ENCODE peak calls at places on chromosomes 4 and X, in eight cellular contexts. F is cerebellum, Q is C1 segment of cervical spinal cord, P is NCI-H1105, O is ecto neural progenitor cell, I is amniotic stem cell, G is NCI-H446 treated with DMSO at 0.1 percent for 48 hours, R is kidney tubule cell. H is an unnamed sample.

GRCh38 chr4:143559757-143560147 is 46.2 kb downstream of the SMARCA5 start:
- DNase-seq in P (no peak), Q (no peak), G (no peak), F (no peak), O (no peak), I (no peak), R (no peak), H (peak; percentile 35)

GRCh38 chr4:80286451-80286850 is 20.0 kb downstream of the FGF5 start:
- DNase-seq in Q (no peak), R (no peak), F (no peak), P (no peak), G (no peak), O (no peak), I (no peak), H (no peak)

GRCh38 chrX:24890677-24891076 is 125.1 kb downstream of the ARX start:
- DNase-seq in F (no peak), O (no peak), G (no peak), I (no peak), P (no peak), Q (no peak), R (peak; percentile 26), H (no peak)

GRCh38 chr4:5967783-5968182 is 50.4 kb downstream of the C4orf50 start:
- DNase-seq in P (no peak), Q (no peak), O (peak; percentile 20), G (no peak), F (no peak), R (no peak), I (no peak), H (no peak)

GRCh38 chr4:163846008-163846407 is 351.5 kb downstream of the TMA16 start:
- DNase-seq in P (no peak), O (no peak), R (no peak), Q (no peak), F (no peak), G (no peak), I (no peak), H (no peak)

GRCh38 chr4:185966997-185967775 is 101.8 kb upstream of the TLR3 start:
- DNase-seq in F (no peak), Q (no peak), P (no peak), I (no peak), R (peak; percentile 19), O (no peak), G (no peak), H (peak; percentile 51)

GRCh38 chr4:42143996-42144395 is 8.5 kb downstream of the BEND4 start:
- DNase-seq in P (no peak), I (no peak), O (no peak), R (no peak), G (no peak), Q (no peak), F (no peak), H (no peak)

GRCh38 chrX:56233682-56234081 is 1.5 kb downstream of the KLF8 start:
- DNase-seq in P (no peak), Q (no peak), O (peak; percentile 51), G (no peak), R (peak; percentile 81), I (no peak), F (peak; percentile 50), H (peak; percentile 13)

GRCh38 chr4:115107411-115107810 is 6.0 kb downstream of the NDST4 start:
- DNase-seq in I (no peak), P (no peak), F (no peak), R (no peak), G (no peak), Q (no peak), O (no peak), H (no peak)

GRCh38 chrX:136635235-136635634 is 12.7 kb upstream of the CD40LG start:
- DNase-seq in G (no peak), Q (no peak), O (no peak), P (no peak), R (no peak), I (no peak), F (no peak), H (no peak)

GRCh38 chr4:3062466-3062865 is 11.9 kb downstream of the HTT-AS start:
- DNase-seq in R (no peak), Q (no peak), I (no peak), F (no peak), P (no peak), O (no peak), G (no peak), H (peak; percentile 36)

GRCh38 chr4:67570537-67570936 is 12.0 kb downstream of the STAP1 start:
- DNase-seq in Q (no peak), G (no peak), O (no peak), I (no peak), P (no peak), F (no peak), R (no peak), H (no peak)

GRCh38 chrX:100410083-100410590 is at the start of gene PCDH19:
- DNase-seq in R (peak; percentile 67), G (no peak), P (peak; percentile 54), O (peak; percentile 84), I (no peak), F (peak; percentile 12), Q (peak; percentile 6), H (peak; percentile 89)

GRCh38 chr4:98646422-98646821 is 12.0 kb downstream of the TSPAN5 start:
- DNase-seq in F (no peak), Q (no peak), I (no peak), O (no peak), P (no peak), G (no peak), R (no peak), H (no peak)

GRCh38 chrX:128464091-128464490 is 411.9 kb upstream of the ACTRT1 start:
- DNase-seq in G (no peak), F (no peak), O (no peak), R (peak; percentile 88), I (no peak), P (no peak), Q (no peak), H (no peak)

GRCh38 chr4:28082686-28083390 is 1222.2 kb downstream of the STIM2 start:
- DNase-seq in I (no peak), F (no peak), R (no peak), G (no peak), P (no peak), Q (no peak), O (no peak), H (peak; percentile 52)

GRCh38 chr4:48017108-48017527 is 546 bp downstream of the NIPAL1 start:
- DNase-seq in O (peak; percentile 72), G (no peak), Q (no peak), P (no peak), F (no peak), I (no peak), R (peak; percentile 88), H (peak; percentile 62)

GRCh38 chr4:3026531-3026930 is 47.8 kb downstream of the HTT-AS start:
- DNase-seq in Q (no peak), I (no peak), P (no peak), G (no peak), R (no peak), O (no peak), F (no peak), H (no peak)

GRCh38 chrX:124211312-124211942 is 121.0 kb upstream of the TEX13D start:
- DNase-seq in R (peak; percentile 46), P (peak; percentile 2), Q (no peak), O (no peak), G (peak; percentile 14), I (peak; percentile 1), F (no peak), H (peak; percentile 26)

GRCh38 chr4:153142700-153143438 is 61.4 kb upstream of the TRIM2 start:
- DNase-seq in R (peak; percentile 76), F (peak; percentile 85), I (peak; percentile 65), Q (peak; percentile 61), P (peak; percentile 56), O (peak; percentile 68), G (peak; percentile 81), H (peak; percentile 84)

GRCh38 chr4:76688737-76689078 is 209.2 kb downstream of the SOWAHB start:
- DNase-seq in P (no peak), R (peak; percentile 42), I (no peak), G (no peak), O (no peak), F (peak; percentile 46), Q (no peak), H (no peak)

GRCh38 chr4:680931-681645 is 6.7 kb downstream of the MYL5 start:
- DNase-seq in F (no peak), R (peak; percentile 44), P (no peak), Q (no peak), G (no peak), O (peak; percentile 80), I (no peak), H (peak; percentile 63)

GRCh38 chr4:160981083-160981482 is 1182.7 kb downstream of the FSTL5 start:
- DNase-seq in Q (no peak), F (no peak), O (no peak), R (no peak), I (no peak), G (no peak), P (no peak), H (no peak)

GRCh38 chr4:101346562-101347266 is 612 bp downstream of the PPP3CA start:
- DNase-seq in G (no peak), P (peak; percentile 57), I (no peak), F (peak; percentile 39), O (peak; percentile 76), R (peak; percentile 77), Q (peak; percentile 48), H (peak; percentile 58)